ENCODE peak calls at places on chromosome 7, in ten cellular contexts. W, R, J, X, Y, S, B, M, G and O are unnamed samples.

GRCh38 chr7:90347759-90348158 is 1.2 kb downstream of the GTPBP10 start:
- DNase-seq in W (no peak), R (no peak), J (no peak), X (no peak), Y (no peak), S (no peak), B (no peak), M (no peak), G (no peak), O (no peak)

GRCh38 chr7:8639668-8640067 is 206.3 kb downstream of the NXPH1 start:
- DNase-seq in W (no peak), R (no peak), J (no peak), X (no peak), Y (no peak), S (no peak), B (no peak), M (no peak), G (no peak), O (no peak)

GRCh38 chr7:155298834-155299538 is 1.3 kb downstream of the INSIG1 start:
- DNase-seq in W (peak; percentile 97), R (peak; percentile 87), J (peak; percentile 98), X (peak; percentile 91), Y (peak; percentile 95), S (peak; percentile 88), B (peak; percentile 97), M (peak; percentile 95), G (peak; percentile 97), O (peak; percentile 97)

GRCh38 chr7:88826222-88826621 is 30.7 kb upstream of the TEX47 start:
- DNase-seq in W (no peak), R (no peak), J (no peak), X (no peak), Y (no peak), S (no peak), B (no peak), M (no peak), G (no peak), O (no peak)

GRCh38 chr7:44980393-44981034 is 1.7 kb upstream of the MYO1G start:
- DNase-seq in W (no peak), R (no peak), J (peak; percentile 18), X (peak; percentile 70), Y (no peak), S (no peak), B (peak; percentile 51), M (no peak), G (peak; percentile 77), O (peak; percentile 35)

GRCh38 chr7:29249860-29250259 is 55.3 kb downstream of the CHN2 start:
- DNase-seq in W (no peak), R (no peak), J (no peak), X (no peak), Y (no peak), S (no peak), B (no peak), M (no peak), G (no peak), O (no peak)

GRCh38 chr7:93856319-93856718 is 34.2 kb downstream of the TFPI2 start:
- DNase-seq in W (no peak), R (no peak), J (no peak), X (no peak), Y (no peak), S (no peak), B (no peak), M (no peak), G (peak; percentile 11), O (no peak)

GRCh38 chr7:151453326-151453791 is 13.4 kb upstream of the CRYGN start:
- DNase-seq in W (no peak), R (no peak), J (no peak), X (no peak), Y (no peak), S (peak; percentile 29), B (no peak), M (no peak), G (no peak), O (no peak)

GRCh38 chr7:16753102-16753931 is at the start of gene TSPAN13:
- DNase-seq in W (peak; percentile 96), R (no peak), J (peak; percentile 73), X (peak; percentile 95), Y (peak; percentile 97), S (peak; percentile 76), B (peak; percentile 68), M (peak; percentile 97), G (no peak), O (peak; percentile 73)

GRCh38 chr7:1912472-1913289 is 242.6 kb downstream of the ELFN1 start:
- DNase-seq in W (no peak), R (no peak), J (peak; percentile 91), X (peak; percentile 46), Y (no peak), S (peak; percentile 69), B (peak; percentile 92), M (no peak), G (peak; percentile 71), O (peak; percentile 91)

GRCh38 chr7:33707427-33707826 is 197.9 kb upstream of the BMPER start:
- DNase-seq in W (no peak), R (no peak), J (no peak), X (no peak), Y (no peak), S (no peak), B (no peak), M (no peak), G (no peak), O (no peak)

GRCh38 chr7:22814261-22815208 is 8.1 kb downstream of the TOMM7 start:
- DNase-seq in W (no peak), R (no peak), J (peak; percentile 51), X (no peak), Y (no peak), S (no peak), B (no peak), M (peak; percentile 74), G (peak; percentile 43), O (peak; percentile 34)

GRCh38 chr7:56087445-56087844 is 5.3 kb downstream of the PHKG1 start:
- DNase-seq in W (no peak), R (no peak), J (no peak), X (no peak), Y (no peak), S (no peak), B (no peak), M (no peak), G (no peak), O (no peak)

GRCh38 chr7:56091591-56091990 is 1.2 kb downstream of the PHKG1 start:
- DNase-seq in W (no peak), R (no peak), J (peak; percentile 33), X (no peak), Y (no peak), S (no peak), B (no peak), M (no peak), G (peak; percentile 68), O (no peak)

GRCh38 chr7:56097700-56098099 is 4.9 kb upstream of the PHKG1 start:
- DNase-seq in W (no peak), R (peak; percentile 43), J (peak; percentile 77), X (no peak), Y (no peak), S (no peak), B (peak; percentile 54), M (peak; percentile 70), G (peak; percentile 98), O (peak; percentile 90)

GRCh38 chr7:56092789-56093531 is at the start of gene PHKG1:
- DNase-seq in W (peak; percentile 61), R (peak; percentile 64), J (peak; percentile 91), X (peak; percentile 22), Y (peak; percentile 40), S (peak; percentile 89), B (peak; percentile 74), M (no peak), G (peak; percentile 91), O (peak; percentile 81)
- TF ChIP-seq CTCF in W (peak; percentile 21), R (peak; percentile 28), J (peak; percentile 77), X (peak; percentile 30), Y (peak; percentile 52), S (peak; percentile 24), B (peak; percentile 66), M (peak; percentile 40), G (peak; percentile 77), O (peak; percentile 9)

GRCh38 chr7:11188529-11189310 is 215.0 kb downstream of the PHF14 start:
- DNase-seq in W (no peak), R (no peak), J (no peak), X (no peak), Y (peak; percentile 64), S (no peak), B (no peak), M (no peak), G (no peak), O (no peak)
- H3K4me3 ChIP-seq in W (no peak overlapping the region), R (no peak overlapping the region), J (no peak overlapping the region), X (no peak overlapping the region), Y (no peak overlapping the region), S (no peak overlapping the region), B (no peak overlapping the region), M (no peak overlapping the region), G (peak overlapping the region; percentile 28), O (peak overlapping the region; percentile 5)

GRCh38 chr7:78226059-78226658 is 427.6 kb downstream of the PHTF2 start:
- DNase-seq in W (peak; percentile 62), R (no peak), J (no peak), X (no peak), Y (peak; percentile 86), S (peak; percentile 77), B (no peak), M (no peak), G (peak; percentile 56), O (peak; percentile 12)
- TF ChIP-seq CTCF in W (peak; percentile 37), R (no peak), J (peak; percentile 56), X (peak; percentile 47), Y (peak; percentile 84), S (no peak), B (peak; percentile 65), M (peak; percentile 57), G (peak; percentile 54), O (peak; percentile 39)

GRCh38 chr7:129572205-129572604 is 39.3 kb upstream of the NRF1 start:
- DNase-seq in W (no peak), R (no peak), J (no peak), X (no peak), Y (no peak), S (no peak), B (no peak), M (no peak), G (no peak), O (no peak)

GRCh38 chr7:129569326-129569725 is 42.2 kb upstream of the NRF1 start:
- DNase-seq in W (no peak), R (no peak), J (no peak), X (no peak), Y (no peak), S (no peak), B (no peak), M (no peak), G (no peak), O (no peak)

GRCh38 chr7:129568240-129568639 is 43.3 kb upstream of the NRF1 start:
- DNase-seq in W (no peak), R (no peak), J (no peak), X (no peak), Y (no peak), S (no peak), B (no peak), M (no peak), G (no peak), O (no peak)

GRCh38 chr7:129571201-129571600 is 40.3 kb upstream of the NRF1 start:
- DNase-seq in W (no peak), R (no peak), J (no peak), X (no peak), Y (no peak), S (no peak), B (no peak), M (no peak), G (no peak), O (no peak)

DNA sequence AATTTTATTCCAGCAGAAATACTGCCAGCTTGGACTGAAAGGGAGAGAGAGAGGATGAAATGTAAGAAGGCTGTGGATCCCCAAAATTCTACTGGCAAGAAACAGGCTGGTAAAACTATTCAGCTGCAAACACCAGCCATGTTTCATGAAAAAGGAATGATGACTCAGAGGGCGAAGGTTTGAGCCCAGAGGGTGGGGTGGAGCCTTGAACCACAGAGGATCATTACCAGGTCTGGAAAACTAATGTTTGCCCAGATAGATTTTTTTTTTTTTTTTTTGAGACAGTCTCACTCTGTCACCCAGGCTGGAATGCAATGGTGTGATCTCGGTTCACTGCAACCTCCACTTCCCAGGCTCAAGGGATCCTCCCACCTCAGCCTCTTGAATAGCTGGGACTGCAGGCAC is 41.7 kb upstream of the NRF1 start:
- DNase-seq in W (peak; percentile 76), R (no peak), J (peak; percentile 88), X (no peak), Y (no peak), S (no peak), B (peak; percentile 67), M (peak; percentile 93), G (peak; percentile 98), O (peak; percentile 73)
- H3K4me3 ChIP-seq in W (no peak overlapping the region), R (no peak overlapping the region), J (no peak overlapping the region), X (no peak overlapping the region), Y (no peak overlapping the region), S (no peak overlapping the region), B (no peak overlapping the region), M (peak overlapping the region; percentile 17), G (no peak overlapping the region), O (no peak overlapping the region)